ENCODE peak calls at places on chromosomes 11 and 22, in four cellular contexts. A is heart left ventricle, U is Peyer's patch, E is body of pancreas. X is an unnamed sample. For H3K36me3 and H3K4me1, the result is how much of the 10 kb centered on the place peaks cover.

GRCh38 chr11:84142411-84142810 is 856.2 kb upstream of the CCDC90B start:
- DNase-seq in A (no peak), U (no peak), E (no peak), X (no peak)

GRCh38 chr11:290621-291231 is 1.8 kb downstream of the PGGHG start:
- DNase-seq in A (no peak), U (peak), E (peak), X (peak)

GRCh38 chr22:43014062-43014875 is 680 bp downstream of the PACSIN2 start:
- DNase-seq in A (peak), U (peak), E (peak), X (peak)

GRCh38 chr11:71200761-71201160 is 51.6 kb downstream of the SHANK2 start:
- DNase-seq in A (no peak), U (peak), E (no peak), X (no peak)

GRCh38 chr11:106384429-106384828 is 307.0 kb downstream of the AASDHPPT start:
- DNase-seq in A (no peak), U (no peak), E (no peak), X (no peak)

GRCh38 chr11:109405671-109406070 is 16.3 kb upstream of the C11orf87 start:
- DNase-seq in A (no peak), U (no peak), E (no peak), X (no peak)

GRCh38 chr11:7759010-7759409 is 37.7 kb downstream of the OR5P2 start:
- DNase-seq in A (no peak), U (no peak), E (no peak), X (no peak)

GRCh38 chr11:95556342-95557151 is 233.0 kb downstream of the FAM76B start:
- DNase-seq in A (no peak), U (no peak), E (no peak), X (peak)

GRCh38 chr11:130872961-130873360 is 43.3 kb downstream of the SNX19 start:
- DNase-seq in A (no peak), U (no peak), E (no peak), X (peak)

DNA sequence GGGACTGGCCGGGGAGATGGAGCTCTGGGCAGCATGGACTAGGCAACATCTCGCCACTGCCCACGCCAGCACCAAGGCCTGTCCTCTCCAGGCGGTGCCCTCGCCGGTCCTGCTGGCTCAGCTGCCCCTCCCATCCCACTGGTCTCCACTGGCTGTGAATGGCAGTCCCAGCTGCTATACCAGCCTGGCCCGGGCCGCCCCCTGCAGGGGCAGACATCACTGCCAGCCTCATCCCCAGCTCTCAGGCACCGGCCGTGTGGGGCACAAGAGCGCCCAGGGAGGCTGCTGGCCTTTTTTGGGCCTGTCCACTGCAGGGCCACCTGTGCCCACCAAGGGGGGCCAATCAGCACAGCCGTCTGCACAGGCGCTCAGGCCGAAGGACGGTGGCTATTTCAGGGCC is 30.1 kb upstream of the H19 start:
- DNase-seq in A (no peak), U (no peak), E (no peak), X (no peak)
- H3K36me3 ChIP-seq in A (under half), U (under half), E (under half), X (under half)

DNA sequence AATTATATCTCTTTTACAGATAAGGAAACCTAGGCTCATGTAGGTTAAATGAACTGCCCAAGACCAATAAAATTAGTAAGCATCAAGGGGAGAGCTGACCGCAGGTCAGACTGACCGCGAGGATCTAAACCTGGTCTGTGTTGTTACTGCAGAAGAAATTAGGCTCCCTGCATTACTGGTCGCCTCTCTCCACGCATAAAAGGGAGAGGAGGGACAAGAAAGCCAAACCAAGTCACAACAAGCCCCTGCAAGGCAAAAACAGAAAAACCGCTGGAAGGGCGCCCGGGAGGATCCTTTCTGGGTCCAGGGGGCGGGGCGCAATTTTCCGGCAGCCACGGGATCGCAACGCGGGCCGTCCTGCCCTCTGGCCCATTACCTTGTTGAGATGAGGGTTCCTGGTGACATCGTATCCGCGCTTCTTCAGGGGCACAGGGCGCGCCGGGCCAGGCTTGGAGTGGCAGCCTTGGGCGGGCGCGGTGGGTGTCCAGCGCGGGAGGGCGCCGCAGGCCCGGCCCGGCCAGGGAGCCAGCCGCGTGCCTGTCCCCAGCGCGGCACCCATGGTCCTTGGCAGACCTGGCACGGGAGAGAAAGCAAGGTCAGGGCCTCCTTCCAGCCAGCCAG is 920 bp downstream of the ME3 start:
- DNase-seq in A (peak), U (peak), E (peak), X (peak)
- TF ChIP-seq POLR2A in A (peak), U (peak), E (no peak), X (peak)

DNA sequence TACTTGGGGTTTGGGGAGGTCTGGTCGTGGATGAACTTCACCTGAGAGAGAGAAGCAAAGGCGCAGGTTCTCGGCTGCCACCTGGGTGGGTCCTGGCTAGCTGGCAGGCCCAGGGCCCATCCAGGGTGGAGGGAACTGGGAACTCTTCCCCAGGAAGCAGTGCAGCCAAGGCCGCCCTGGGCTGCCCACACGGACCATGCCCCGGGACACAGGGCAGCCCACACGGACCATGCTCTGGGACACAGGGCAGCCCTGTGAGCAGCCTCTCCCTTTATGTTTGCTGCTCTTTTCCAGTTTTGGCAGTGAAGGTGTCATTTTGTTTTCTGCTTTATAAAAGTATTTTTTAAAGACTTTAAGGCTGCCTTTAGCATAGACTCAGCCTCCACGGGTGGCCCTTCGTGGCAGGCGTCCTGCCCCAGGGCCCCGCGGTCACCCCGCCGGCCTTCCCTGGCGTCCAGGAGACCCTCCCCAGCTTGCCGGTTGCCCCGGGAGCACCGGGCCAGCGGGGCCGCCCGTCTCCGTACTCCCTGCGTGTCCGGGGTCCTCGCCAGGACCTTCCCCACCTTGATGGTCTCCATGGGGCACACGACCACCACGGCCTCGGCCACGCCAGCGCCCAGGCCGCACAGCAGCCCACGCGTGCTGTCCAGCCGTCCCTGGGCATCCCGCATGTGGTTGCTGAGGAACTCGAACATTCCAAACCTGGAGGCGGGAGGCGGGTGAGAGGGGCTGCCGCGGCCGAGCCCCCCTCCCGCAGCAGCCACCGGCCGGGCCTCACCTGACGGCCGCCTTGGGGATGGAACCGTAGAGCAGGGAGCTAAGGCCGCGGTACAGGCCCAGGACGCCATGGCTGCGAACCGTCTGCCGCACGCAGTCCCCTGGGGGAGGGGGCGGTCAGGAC is 1.1 kb downstream of the SLC25A1 start:
- DNase-seq in A (no peak), U (no peak), E (no peak), X (no peak)
- H3K4me1 ChIP-seq in A (under half), U (half or more), E (half or more), X (under half)

GRCh38 chr11:123233978-123234340 is 38.9 kb upstream of the CLMP start:
- DNase-seq in A (no peak), U (no peak), E (no peak), X (no peak)
- H3K36me3 ChIP-seq in A (under half), U (under half), E (under half), X (under half)

GRCh38 chr22:23752090-23752691 is 1.3 kb upstream of the ZNF70 start:
- DNase-seq in A (no peak), U (no peak), E (no peak), X (no peak)

GRCh38 chr22:23752750-23753149 is 1.5 kb downstream of the VPREB3 start:
- DNase-seq in A (no peak), U (no peak), E (no peak), X (no peak)

GRCh38 chr22:23750374-23750743 is 553 bp downstream of the ZNF70 start:
- DNase-seq in A (no peak), U (no peak), E (no peak), X (no peak)

GRCh38 chr22:23750744-23751440 is at the start of gene ZNF70:
- DNase-seq in A (peak), U (peak), E (peak), X (peak)

GRCh38 chr22:23751441-23751996 is 607 bp upstream of the ZNF70 start:
- DNase-seq in A (no peak), U (no peak), E (no peak), X (no peak)
- TF ChIP-seq POLR2A in A (no peak), U (peak), E (no peak), X (no peak)

DNA sequence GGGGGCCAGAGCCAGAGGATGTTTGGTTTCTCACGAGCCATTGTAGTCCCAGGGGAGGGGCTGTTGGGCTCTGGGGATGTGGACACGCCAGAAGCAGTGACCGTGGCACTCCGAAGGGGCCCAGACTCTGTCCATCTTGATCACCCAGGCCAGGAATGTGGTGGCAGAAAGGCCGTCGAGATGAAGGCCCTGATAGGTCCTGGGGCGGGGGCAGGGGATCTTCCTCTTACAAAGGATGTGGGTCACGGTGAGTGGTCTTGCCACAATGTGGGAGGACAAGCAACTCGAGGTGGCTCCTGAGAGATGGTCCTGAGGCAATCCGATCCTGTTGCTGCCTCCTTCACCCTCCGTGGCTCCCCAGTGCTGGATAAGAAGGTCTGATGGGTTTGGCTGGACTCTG is 17.5 kb upstream of the FGF4 start:
- DNase-seq in A (no peak), U (no peak), E (no peak), X (no peak)
- H3K4me1 ChIP-seq in A (under half), U (under half), E (under half), X (under half)

GRCh38 chr22:41892721-41893120 is 22.2 kb downstream of the SHISA8 start:
- DNase-seq in A (no peak), U (no peak), E (no peak), X (no peak)
- H3K36me3 ChIP-seq in A (half or more), U (under half), E (under half), X (under half)

GRCh38 chr11:72233773-72234513 is 9.4 kb downstream of the INPPL1 start:
- DNase-seq in A (no peak), U (no peak), E (no peak), X (no peak)
- TF ChIP-seq POLR2A in A (no peak), U (no peak), E (no peak), X (no peak)

DNA sequence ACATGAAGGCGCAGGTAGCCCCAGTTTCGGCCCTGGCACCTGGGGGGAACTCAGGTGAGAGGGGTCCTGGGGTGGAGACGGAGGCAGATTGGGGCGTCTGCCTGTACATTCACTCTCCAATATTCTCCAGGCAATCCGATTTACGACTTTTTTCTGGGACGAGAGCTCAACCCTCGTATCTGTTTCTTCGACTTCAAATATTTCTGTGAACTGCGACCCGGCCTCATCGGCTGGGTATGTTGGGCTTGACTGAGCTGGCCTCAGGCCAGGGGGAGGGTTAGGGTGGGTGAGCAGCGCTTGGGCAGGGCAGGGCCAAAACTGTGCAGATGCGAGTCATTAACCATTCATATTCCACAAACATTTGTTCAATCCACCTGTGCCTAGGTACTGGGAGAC is 1.7 kb downstream of the TM7SF2 start:
- DNase-seq in A (peak), U (no peak), E (peak), X (no peak)
- H3K4me1 ChIP-seq in A (under half), U (under half), E (half or more), X (under half)

GRCh38 chr22:46349681-46350080 is 14.2 kb downstream of the TRMU start:
- DNase-seq in A (no peak), U (no peak), E (no peak), X (no peak)

GRCh38 chr22:46347646-46348045 is 12.1 kb downstream of the TRMU start:
- DNase-seq in A (no peak), U (no peak), E (no peak), X (no peak)

GRCh38 chr22:46346680-46347405 is 11.3 kb downstream of the TRMU start:
- DNase-seq in A (peak), U (no peak), E (peak), X (no peak)

GRCh38 chr22:46349238-46349637 is 13.7 kb downstream of the TRMU start:
- DNase-seq in A (no peak), U (no peak), E (peak), X (no peak)

DNA sequence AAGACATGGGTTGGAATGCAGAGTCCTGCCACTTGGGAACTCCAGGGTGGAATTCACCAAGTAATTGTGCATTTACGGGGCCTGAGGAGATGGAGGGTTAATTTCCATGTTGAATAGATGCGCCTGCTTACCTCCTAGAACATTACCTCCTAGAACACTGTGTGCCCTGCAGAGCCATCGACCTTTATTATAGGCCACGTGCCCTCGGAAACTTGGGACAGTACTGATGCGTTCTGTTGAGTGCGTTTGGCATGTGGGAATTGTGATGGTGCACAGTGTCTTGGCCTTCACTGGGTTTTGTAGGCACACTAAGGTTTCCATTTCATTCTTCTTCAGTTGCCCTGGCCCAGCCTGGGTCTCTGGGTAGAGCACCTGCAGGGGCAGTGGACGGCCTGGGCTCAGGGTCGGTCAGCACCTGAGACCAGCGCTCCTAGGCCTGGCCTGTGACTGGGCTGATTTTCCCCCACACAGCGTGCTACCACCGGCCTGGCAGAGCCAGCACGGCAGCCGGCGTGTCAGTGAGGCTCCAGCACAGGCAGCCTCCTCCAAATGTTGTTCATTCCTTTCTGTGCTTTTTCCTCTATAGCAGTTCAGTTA is 12.7 kb downstream of the TRMU start:
- DNase-seq in A (no peak), U (no peak), E (no peak), X (no peak)
- H3K36me3 ChIP-seq in A (half or more), U (under half), E (under half), X (under half)

X was measured in uterus.